ENCODE peak calls at places on chromosomes 5 and 9, in five cellular contexts. O is NCI-H2081, T is memory B cell, X is NCI-H524, G is right cardiac atrium. L is an unnamed sample.

GRCh38 chr9:137589441-137590122 is 730 bp downstream of the ZMYND19 start:
- DNase-seq in G (no peak), X (no peak), T (peak), O (peak), L (no peak)

GRCh38 chr5:8650197-8650596 is 781.2 kb downstream of the MTRR start:
- DNase-seq in T (no peak), X (peak), G (no peak), O (peak), L (no peak)

GRCh38 chr9:121529237-121529987 is 29.8 kb upstream of the GGTA1 start:
- DNase-seq in T (no peak), O (peak), G (peak), X (no peak), L (no peak)

GRCh38 chr9:130263601-130264413 is 1.8 kb upstream of the HMCN2 start:
- DNase-seq in X (peak), O (peak), T (no peak), G (no peak), L (no peak)

GRCh38 chr5:172827843-172828242 is 6.2 kb upstream of the ERGIC1 start:
- DNase-seq in O (no peak), T (no peak), G (no peak), X (no peak), L (no peak)

GRCh38 chr9:2809692-2810423 is 34.0 kb downstream of the PUM3 start:
- DNase-seq in X (no peak), G (no peak), O (no peak), T (no peak), L (no peak)

GRCh38 chr9:93185261-93186150 is 1.6 kb downstream of the WNK2 start:
- DNase-seq in G (no peak), O (peak), T (no peak), X (no peak), L (no peak)

GRCh38 chr9:97479496-97480159 is 21.8 kb upstream of the TMOD1 start:
- DNase-seq in G (no peak), T (no peak), X (no peak), O (no peak), L (no peak)

GRCh38 chr5:18305288-18305899 is 671.1 kb downstream of the TAF11L14 start:
- DNase-seq in T (peak), X (peak), O (peak), G (no peak), L (peak)

GRCh38 chr5:142600611-142601360 is 85.1 kb downstream of the FGF1 start:
- DNase-seq in T (no peak), G (peak), X (no peak), O (no peak), L (no peak)

GRCh38 chr5:158514353-158514960 is 585.3 kb downstream of the EBF1 start:
- DNase-seq in X (no peak), O (no peak), T (no peak), G (no peak), L (no peak)

GRCh38 chr5:43514471-43514815 is 505 bp downstream of the C5orf34 start:
- DNase-seq in X (no peak), O (peak), T (no peak), G (no peak), L (no peak)

GRCh38 chr5:76836181-76836580 is 13.6 kb upstream of the S100Z start:
- DNase-seq in O (no peak), T (no peak), X (no peak), G (no peak), L (no peak)

GRCh38 chr5:31976161-31976560 is 198.0 kb downstream of the GOLPH3 start:
- DNase-seq in X (no peak), T (no peak), G (no peak), O (no peak), L (no peak)

GRCh38 chr9:129171993-129172751 is 5.9 kb downstream of the IER5L start:
- DNase-seq in T (no peak), G (no peak), O (no peak), X (no peak), L (no peak)

GRCh38 chr5:156824800-156825199 is 25.3 kb upstream of the PPP1R2B start:
- DNase-seq in O (peak), G (no peak), T (no peak), X (peak), L (no peak)

GRCh38 chr5:138240690-138241385 is 27.7 kb upstream of the CDC23 start:
- DNase-seq in T (no peak), G (no peak), O (no peak), X (no peak), L (no peak)

GRCh38 chr9:114387678-114388431 is at the start of gene AKNA:
- DNase-seq in X (peak), G (peak), T (peak), O (no peak), L (peak)

GRCh38 chr5:97534166-97534565 is 351.1 kb upstream of the RIOK2 start:
- DNase-seq in G (no peak), X (peak), T (no peak), O (peak), L (no peak)

GRCh38 chr9:132487351-132487791 is 77.4 kb downstream of the CFAP77 start:
- DNase-seq in X (no peak), O (no peak), G (no peak), T (no peak), L (no peak)

GRCh38 chr5:172453206-172453985 is 929 bp downstream of the SH3PXD2B start:
- DNase-seq in T (no peak), G (no peak), O (peak), X (peak), L (peak)

GRCh38 chr5:19940192-19940591 is 47.8 kb downstream of the CDH18 start:
- DNase-seq in T (no peak), O (no peak), X (no peak), G (no peak), L (no peak)

GRCh38 chr5:146007270-146007669 is 70.9 kb downstream of the SH3RF2 start:
- DNase-seq in X (peak), G (no peak), O (no peak), T (no peak), L (no peak)

GRCh38 chr5:73523861-73524260 is 25.6 kb downstream of the BTF3 start:
- DNase-seq in G (no peak), O (no peak), T (no peak), X (no peak), L (no peak)

GRCh38 chr5:14560091-14560595 is 21.4 kb upstream of the OTULINL start:
- DNase-seq in O (peak), X (peak), T (no peak), G (no peak), L (no peak)

GRCh38 chr5:179244051-179244450 is 101.2 kb downstream of the ADAMTS2 start:
- DNase-seq in T (no peak), G (no peak), O (no peak), X (no peak), L (no peak)

L was measured in progenitor cell of endocrine pancreas.